ENCODE peak calls at places on chromosome 20, in five cellular contexts. Y is ascending aorta, U is adrenal gland, C is psoas muscle, G is H9. N is an unnamed sample. For H3K4me1, the result is how much of the 10 kb centered on the place peaks cover.

GRCh38 chr20:49480236-49480635 is 2.2 kb downstream of the KCNB1 start:
- DNase-seq in U (no peak), C (no peak), G (no peak), Y (no peak), N (no peak)

GRCh38 chr20:1897965-1898464 is 2.8 kb downstream of the SIRPA start:
- DNase-seq in Y (peak), C (no peak), G (no peak), U (peak), N (no peak)

GRCh38 chr20:4007383-4008025 is 7.9 kb downstream of the RNF24 start:
- DNase-seq in C (no peak), Y (no peak), U (no peak), G (no peak), N (no peak)

GRCh38 chr20:34299925-34300806 is 3.0 kb downstream of the AHCY start:
- DNase-seq in U (no peak), Y (no peak), G (no peak), C (no peak), N (no peak)

GRCh38 chr20:19750907-19751636 is 7.0 kb upstream of the RIN2 start:
- DNase-seq in U (no peak), C (no peak), G (no peak), Y (no peak), N (no peak)

GRCh38 chr20:50297498-50298348 is 107.1 kb downstream of the CEBPB start:
- DNase-seq in C (peak), Y (no peak), G (no peak), U (no peak), N (no peak)

GRCh38 chr20:22663528-22664025 is 79.2 kb upstream of the FOXA2 start:
- DNase-seq in U (no peak), G (peak), Y (no peak), C (no peak), N (no peak)

GRCh38 chr20:15196580-15197255 is 859.3 kb upstream of the FLRT3 start:
- DNase-seq in Y (no peak), G (no peak), C (no peak), U (no peak), N (no peak)

GRCh38 chr20:57570145-57570850 is 9.4 kb downstream of the PCK1 start:
- DNase-seq in C (no peak), Y (no peak), G (no peak), U (no peak), N (no peak)

GRCh38 chr20:47187450-47188195 is 168.9 kb downstream of the ZMYND8 start:
- DNase-seq in Y (no peak), G (no peak), U (no peak), C (no peak), N (no peak)

GRCh38 chr20:52004720-52005119 is 186.9 kb downstream of the ZFP64 start:
- DNase-seq in G (no peak), Y (no peak), C (no peak), U (no peak), N (no peak)

GRCh38 chr20:14245368-14245970 is 91.9 kb downstream of the FLRT3 start:
- DNase-seq in U (no peak), G (no peak), C (no peak), Y (no peak), N (no peak)

GRCh38 chr20:21944227-21944626 is 238.8 kb downstream of the PAX1 start:
- DNase-seq in C (no peak), Y (no peak), U (no peak), G (no peak), N (no peak)

GRCh38 chr20:53487453-53487852 is 106.2 kb downstream of the ZNF217 start:
- DNase-seq in C (no peak), G (no peak), Y (no peak), U (no peak), N (no peak)
- H3K27ac ChIP-seq in C (no peak), G (no peak), Y (no peak), U (no peak), N (no peak)

GRCh38 chr20:44357555-44358130 is 2.1 kb downstream of the HNF4A start:
- DNase-seq in C (no peak), U (no peak), Y (no peak), G (no peak), N (no peak)
- H3K4me1 ChIP-seq in C (under half), U (under half), Y (under half), G (under half), N (under half)

DNA sequence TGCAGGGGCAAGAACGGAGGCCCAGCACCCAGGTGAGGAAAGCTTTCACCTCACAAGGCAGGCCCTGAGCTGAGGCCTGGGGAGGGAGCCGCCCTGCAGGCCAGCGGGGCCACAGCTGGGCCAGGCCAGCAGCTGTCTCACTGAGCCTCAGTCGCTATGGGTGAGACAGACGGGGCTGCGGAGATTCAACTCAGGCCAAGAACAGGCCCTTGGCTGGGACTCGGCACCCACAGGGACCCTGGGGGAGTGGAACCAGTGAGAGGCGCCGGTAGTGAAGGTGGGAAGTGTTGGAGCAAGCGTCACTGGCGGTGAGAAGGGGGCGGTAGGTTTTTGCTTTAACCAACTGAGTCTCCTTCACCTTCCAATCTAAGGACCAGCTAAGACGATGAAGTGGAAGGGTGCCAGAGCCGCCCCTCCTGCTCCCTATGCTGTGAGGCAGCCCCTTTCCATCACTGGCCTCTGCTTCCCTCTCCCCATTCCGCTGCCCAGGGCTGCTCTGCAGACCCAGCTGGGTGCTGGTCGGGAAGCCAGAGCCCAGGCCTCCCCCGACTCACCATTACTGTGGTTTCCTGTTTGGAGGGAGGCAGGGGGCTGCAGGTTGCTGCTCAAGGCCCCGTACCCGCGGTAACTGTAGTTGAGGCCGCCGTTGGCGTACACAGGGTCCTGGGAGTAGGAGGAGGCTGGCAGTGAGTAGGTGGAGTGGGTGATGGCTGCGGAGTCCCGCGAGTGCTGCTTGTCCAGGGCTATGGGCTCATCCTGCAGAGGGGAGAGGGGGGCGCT is 93.7 kb downstream of the ASXL1 start:
- DNase-seq in C (no peak), G (no peak), Y (no peak), U (no peak), N (no peak)
- TF ChIP-seq CTCF in C (no peak), G (peak), Y (no peak), U (no peak), N (no peak)

GRCh38 chr20:45909817-45910669 is 1.9 kb downstream of the PLTP start:
- DNase-seq in C (no peak), Y (no peak), U (no peak), G (no peak), N (no peak)
- H3K27ac ChIP-seq in C (no peak), Y (peak), U (no peak), G (no peak), N (no peak)

GRCh38 chr20:61579908-61580307 is 327.8 kb downstream of the CDH4 start:
- DNase-seq in U (no peak), G (no peak), C (no peak), Y (no peak), N (no peak)

GRCh38 chr20:61583356-61583755 is 331.3 kb downstream of the CDH4 start:
- DNase-seq in Y (no peak), C (no peak), U (no peak), G (no peak), N (no peak)

GRCh38 chr20:61580958-61581824 is 329.1 kb downstream of the CDH4 start:
- DNase-seq in C (no peak), U (no peak), Y (no peak), G (no peak), N (no peak)

GRCh38 chr20:61581825-61582188 is 329.7 kb downstream of the CDH4 start:
- DNase-seq in Y (no peak), G (no peak), C (no peak), U (no peak), N (no peak)

GRCh38 chr20:61582196-61582923 is 330.3 kb downstream of the CDH4 start:
- DNase-seq in Y (no peak), G (no peak), C (no peak), U (no peak), N (no peak)
- H3K4me1 ChIP-seq in Y (under half), G (under half), C (under half), U (under half), N (under half)

GRCh38 chr20:59958123-59958522 is at the start of gene CDH26:
- DNase-seq in U (no peak), C (no peak), Y (no peak), G (no peak), N (no peak)

GRCh38 chr20:59958626-59959025 is 403 bp downstream of the CDH26 start:
- DNase-seq in Y (no peak), G (peak), U (no peak), C (no peak), N (no peak)

GRCh38 chr20:59954718-59955117 is 3.5 kb upstream of the CDH26 start:
- DNase-seq in C (no peak), Y (no peak), U (no peak), G (no peak), N (no peak)

GRCh38 chr20:59949911-59950310 is 8.3 kb upstream of the CDH26 start:
- DNase-seq in Y (no peak), U (no peak), G (no peak), C (no peak), N (no peak)

GRCh38 chr20:59955131-59955796 is 3.0 kb upstream of the CDH26 start:
- DNase-seq in Y (no peak), C (no peak), G (no peak), U (no peak), N (no peak)
- TF ChIP-seq CTCF in Y (no peak), C (peak), G (peak), U (peak), N (no peak)

GRCh38 chr20:62710221-62710885 is 1.7 kb downstream of the NTSR1 start:
- DNase-seq in G (no peak), Y (no peak), U (no peak), C (no peak), N (no peak)
- H3K27ac ChIP-seq in G (no peak), Y (no peak), U (no peak), C (no peak), N (no peak)

GRCh38 chr20:39412091-39412490 is 449.9 kb downstream of the DHX35 start:
- DNase-seq in G (no peak), Y (no peak), C (no peak), U (no peak), N (no peak)
- H3K4me1 ChIP-seq in G (under half), Y (under half), C (under half), U (under half), N (under half)

GRCh38 chr20:17161661-17162410 is 65.0 kb upstream of the PCSK2 start:
- DNase-seq in G (no peak), Y (no peak), U (no peak), C (no peak), N (no peak)
- TF ChIP-seq CTCF in G (no peak), Y (no peak), U (no peak), C (no peak), N (no peak)

DNA sequence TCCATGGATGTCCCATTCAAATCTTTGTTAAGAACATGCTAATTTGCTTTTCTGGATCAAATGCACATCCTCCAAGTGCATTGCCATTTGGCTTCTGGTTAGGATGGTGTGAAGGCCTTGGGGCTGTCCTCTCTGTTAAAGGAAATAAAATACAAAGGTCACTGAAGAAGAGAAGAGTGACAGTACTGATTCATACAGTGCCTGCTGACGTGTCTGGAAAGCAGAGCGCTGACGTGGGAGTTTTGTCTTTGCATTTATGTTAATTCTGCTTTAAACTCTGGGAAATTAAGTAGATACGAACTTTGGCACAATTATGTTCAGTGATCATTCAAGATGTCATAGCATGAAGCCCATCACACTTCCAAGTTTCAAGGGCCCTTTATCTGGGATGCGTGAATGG is 33.2 kb downstream of the SYNDIG1 start:
- DNase-seq in C (no peak), U (no peak), Y (no peak), G (no peak), N (no peak)
- H3K27ac ChIP-seq in C (no peak), U (no peak), Y (no peak), G (no peak), N (no peak)